ENCODE peak calls at places on chromosomes 5 and 9, in six cellular contexts. One of them, this sample, is unnamed. For H3K4me1 and H3K36me3, the result is how much of the 10 kb centered on the place peaks cover.

GRCh38 chr5:65722575-65723424 is 795 bp downstream of the NLN start:
- DNase-seq in heart left ventricle: no peak
- DNase-seq in spleen: no peak
- DNase-seq in lung: peak
- DNase-seq in tibial nerve: no peak
- DNase-seq in K562: no peak
- DNase-seq in this sample: no peak

GRCh38 chr5:10525124-10525495 is 38.8 kb upstream of the ANKRD33B start:
- DNase-seq in heart left ventricle: no peak
- DNase-seq in spleen: no peak
- DNase-seq in lung: no peak
- DNase-seq in tibial nerve: no peak
- DNase-seq in K562: no peak
- DNase-seq in this sample: no peak

GRCh38 chr5:101404531-101404930 is 501.4 kb upstream of the ST8SIA4 start:
- DNase-seq in heart left ventricle: no peak
- DNase-seq in spleen: no peak
- DNase-seq in lung: no peak
- DNase-seq in tibial nerve: no peak
- DNase-seq in K562: no peak
- DNase-seq in this sample: no peak

GRCh38 chr9:3662671-3663070 is 136.9 kb upstream of the RFX3 start:
- DNase-seq in heart left ventricle: no peak
- DNase-seq in spleen: no peak
- DNase-seq in lung: no peak
- DNase-seq in tibial nerve: no peak
- DNase-seq in K562: no peak
- DNase-seq in this sample: no peak

GRCh38 chr5:79202076-79202475 is 33.9 kb upstream of the JMY start:
- DNase-seq in heart left ventricle: no peak
- DNase-seq in spleen: no peak
- DNase-seq in lung: no peak
- DNase-seq in tibial nerve: no peak
- DNase-seq in K562: no peak
- DNase-seq in this sample: no peak

GRCh38 chr9:93598647-93599241 is 22.4 kb downstream of the PHF2 start:
- DNase-seq in heart left ventricle: no peak
- DNase-seq in spleen: no peak
- DNase-seq in lung: no peak
- DNase-seq in tibial nerve: no peak
- DNase-seq in K562: no peak
- DNase-seq in this sample: peak

GRCh38 chr9:102237520-102237919 is 499.1 kb upstream of the GRIN3A start:
- DNase-seq in heart left ventricle: no peak
- DNase-seq in spleen: no peak
- DNase-seq in lung: no peak
- DNase-seq in tibial nerve: no peak
- DNase-seq in K562: no peak
- DNase-seq in this sample: no peak

GRCh38 chr9:104961238-104961637 is 33.3 kb upstream of the ABCA1 start:
- DNase-seq in heart left ventricle: no peak
- DNase-seq in spleen: no peak
- DNase-seq in lung: no peak
- DNase-seq in tibial nerve: no peak
- DNase-seq in K562: peak
- DNase-seq in this sample: no peak

GRCh38 chr5:139955053-139955605 is 88.0 kb downstream of the NRG2 start:
- DNase-seq in heart left ventricle: no peak
- DNase-seq in spleen: no peak
- DNase-seq in lung: no peak
- DNase-seq in tibial nerve: no peak
- DNase-seq in K562: no peak
- DNase-seq in this sample: no peak

GRCh38 chr5:125549322-125549871 is 803.0 kb upstream of the ZNF608 start:
- DNase-seq in heart left ventricle: no peak
- DNase-seq in spleen: no peak
- DNase-seq in lung: no peak
- DNase-seq in tibial nerve: no peak
- DNase-seq in K562: no peak
- DNase-seq in this sample: no peak

GRCh38 chr9:107313555-107314096 is 30.5 kb downstream of the RAD23B start:
- DNase-seq in heart left ventricle: no peak
- DNase-seq in spleen: no peak
- DNase-seq in lung: no peak
- DNase-seq in tibial nerve: no peak
- DNase-seq in K562: no peak
- DNase-seq in this sample: no peak

GRCh38 chr9:114481789-114482188 is 23.5 kb downstream of the WHRN start:
- DNase-seq in heart left ventricle: no peak
- DNase-seq in spleen: no peak
- DNase-seq in lung: no peak
- DNase-seq in tibial nerve: no peak
- DNase-seq in K562: no peak
- DNase-seq in this sample: no peak

GRCh38 chr9:93080406-93080805 is 15.6 kb upstream of the CARD19 start:
- DNase-seq in heart left ventricle: no peak
- DNase-seq in spleen: peak
- DNase-seq in lung: no peak
- DNase-seq in tibial nerve: no peak
- DNase-seq in K562: no peak
- DNase-seq in this sample: no peak

GRCh38 chr9:109418827-109419226 is 79.3 kb downstream of the PTPN3 start:
- DNase-seq in heart left ventricle: no peak
- DNase-seq in spleen: no peak
- DNase-seq in lung: no peak
- DNase-seq in tibial nerve: no peak
- DNase-seq in K562: no peak
- DNase-seq in this sample: no peak

GRCh38 chr9:69745716-69746538 is 13.9 kb downstream of the PTAR1 start:
- DNase-seq in heart left ventricle: no peak
- DNase-seq in spleen: no peak
- DNase-seq in lung: no peak
- DNase-seq in tibial nerve: no peak
- DNase-seq in K562: no peak
- DNase-seq in this sample: no peak

GRCh38 chr9:21607576-21607975 is 125.5 kb upstream of the IFNE start:
- DNase-seq in heart left ventricle: no peak
- DNase-seq in spleen: no peak
- DNase-seq in lung: no peak
- DNase-seq in tibial nerve: no peak
- DNase-seq in K562: no peak
- DNase-seq in this sample: no peak

GRCh38 chr5:151126199-151126645 is 31.4 kb downstream of the ANXA6 start:
- DNase-seq in heart left ventricle: peak
- DNase-seq in spleen: peak
- DNase-seq in lung: peak
- DNase-seq in tibial nerve: peak
- DNase-seq in K562: peak
- DNase-seq in this sample: peak

GRCh38 chr9:108073823-108074222 is 584.3 kb upstream of the KLF4 start:
- DNase-seq in heart left ventricle: no peak
- DNase-seq in spleen: no peak
- DNase-seq in lung: no peak
- DNase-seq in tibial nerve: no peak
- DNase-seq in K562: no peak
- DNase-seq in this sample: no peak

GRCh38 chr9:4196886-4197285 is 103.0 kb downstream of the GLIS3 start:
- DNase-seq in heart left ventricle: no peak
- DNase-seq in spleen: no peak
- DNase-seq in lung: no peak
- DNase-seq in tibial nerve: no peak
- DNase-seq in K562: no peak
- DNase-seq in this sample: no peak

GRCh38 chr9:6216951-6217350 is 1.3 kb downstream of the IL33 start:
- DNase-seq in heart left ventricle: no peak
- DNase-seq in spleen: no peak
- DNase-seq in lung: no peak
- DNase-seq in tibial nerve: no peak
- DNase-seq in K562: no peak
- DNase-seq in this sample: no peak

GRCh38 chr5:117058740-117059139 is 484.1 kb upstream of the SEMA6A start:
- DNase-seq in heart left ventricle: no peak
- DNase-seq in spleen: no peak
- DNase-seq in lung: no peak
- DNase-seq in tibial nerve: no peak
- DNase-seq in K562: no peak
- DNase-seq in this sample: no peak

GRCh38 chr5:77640577-77641396 is 2.3 kb upstream of the OTP start:
- DNase-seq in heart left ventricle: no peak
- DNase-seq in spleen: no peak
- DNase-seq in lung: no peak
- DNase-seq in tibial nerve: no peak
- DNase-seq in K562: no peak
- DNase-seq in this sample: no peak

GRCh38 chr9:83266618-83267543 is 203.9 kb upstream of the RASEF start:
- DNase-seq in heart left ventricle: no peak
- DNase-seq in spleen: no peak
- DNase-seq in lung: no peak
- DNase-seq in tibial nerve: no peak
- DNase-seq in K562: no peak
- DNase-seq in this sample: peak

GRCh38 chr5:154162475-154163217 is 27.9 kb upstream of the GALNT10 start:
- DNase-seq in heart left ventricle: no peak
- DNase-seq in spleen: no peak
- DNase-seq in lung: no peak
- DNase-seq in tibial nerve: no peak
- DNase-seq in K562: no peak
- DNase-seq in this sample: no peak

GRCh38 chr9:121698627-121699270 is 47.3 kb downstream of the DAB2IP start:
- DNase-seq in heart left ventricle: no peak
- DNase-seq in spleen: peak
- DNase-seq in lung: no peak
- DNase-seq in tibial nerve: no peak
- DNase-seq in K562: peak
- DNase-seq in this sample: no peak

GRCh38 chr5:141877478-141878185 is 578 bp downstream of the PCDH1 start:
- DNase-seq in heart left ventricle: no peak
- DNase-seq in spleen: peak
- DNase-seq in lung: no peak
- DNase-seq in tibial nerve: no peak
- DNase-seq in K562: no peak
- DNase-seq in this sample: no peak

GRCh38 chr5:141880961-141881801 is 3.0 kb upstream of the PCDH1 start:
- DNase-seq in heart left ventricle: no peak
- DNase-seq in spleen: peak
- DNase-seq in lung: no peak
- DNase-seq in tibial nerve: no peak
- DNase-seq in K562: no peak
- DNase-seq in this sample: no peak

GRCh38 chr5:141879941-141880738 is 1.9 kb upstream of the PCDH1 start:
- DNase-seq in heart left ventricle: no peak
- DNase-seq in spleen: peak
- DNase-seq in lung: no peak
- DNase-seq in tibial nerve: no peak
- DNase-seq in K562: no peak
- DNase-seq in this sample: no peak

GRCh38 chr5:141878186-141878770 is at the start of gene PCDH1:
- DNase-seq in heart left ventricle: no peak
- DNase-seq in spleen: peak
- DNase-seq in lung: no peak
- DNase-seq in tibial nerve: no peak
- DNase-seq in K562: peak
- DNase-seq in this sample: no peak

GRCh38 chr5:141878771-141879759 is 855 bp upstream of the PCDH1 start:
- DNase-seq in heart left ventricle: peak
- DNase-seq in spleen: peak
- DNase-seq in lung: peak
- DNase-seq in tibial nerve: peak
- DNase-seq in K562: peak
- DNase-seq in this sample: peak
- H3K4me1 ChIP-seq in heart left ventricle: half or more
- H3K4me1 ChIP-seq in spleen: under half
- H3K4me1 ChIP-seq in lung: under half
- H3K4me1 ChIP-seq in tibial nerve: under half
- H3K4me1 ChIP-seq in K562: under half
- H3K4me1 ChIP-seq in this sample: half or more

GRCh38 chr5:39691136-39691535 is 266.4 kb upstream of the DAB2 start:
- DNase-seq in heart left ventricle: no peak
- DNase-seq in spleen: no peak
- DNase-seq in lung: no peak
- DNase-seq in tibial nerve: no peak
- DNase-seq in K562: no peak
- DNase-seq in this sample: no peak

GRCh38 chr5:39696672-39697398 is 272.1 kb upstream of the DAB2 start:
- DNase-seq in heart left ventricle: no peak
- DNase-seq in spleen: no peak
- DNase-seq in lung: no peak
- DNase-seq in tibial nerve: no peak
- DNase-seq in K562: no peak
- DNase-seq in this sample: no peak

GRCh38 chr5:39697891-39698290 is 273.1 kb upstream of the DAB2 start:
- DNase-seq in heart left ventricle: no peak
- DNase-seq in spleen: no peak
- DNase-seq in lung: no peak
- DNase-seq in tibial nerve: no peak
- DNase-seq in K562: no peak
- DNase-seq in this sample: no peak

GRCh38 chr5:39689919-39690318 is 265.1 kb upstream of the DAB2 start:
- DNase-seq in heart left ventricle: no peak
- DNase-seq in spleen: no peak
- DNase-seq in lung: no peak
- DNase-seq in tibial nerve: no peak
- DNase-seq in K562: no peak
- DNase-seq in this sample: no peak

GRCh38 chr5:39691993-39692392 is 267.2 kb upstream of the DAB2 start:
- DNase-seq in heart left ventricle: no peak
- DNase-seq in spleen: no peak
- DNase-seq in lung: no peak
- DNase-seq in tibial nerve: no peak
- DNase-seq in K562: no peak
- DNase-seq in this sample: no peak
- TF ChIP-seq CTCF in heart left ventricle: no peak
- TF ChIP-seq CTCF in spleen: no peak
- TF ChIP-seq CTCF in lung: no peak
- TF ChIP-seq CTCF in tibial nerve: no peak
- TF ChIP-seq CTCF in K562: peak
- TF ChIP-seq CTCF in this sample: no peak

GRCh38 chr5:126605525-126605924 is 4.8 kb downstream of the PHAX start:
- DNase-seq in heart left ventricle: no peak
- DNase-seq in spleen: no peak
- DNase-seq in lung: no peak
- DNase-seq in tibial nerve: no peak
- DNase-seq in K562: no peak
- DNase-seq in this sample: no peak
- H3K36me3 ChIP-seq in heart left ventricle: under half
- H3K36me3 ChIP-seq in spleen: half or more
- H3K36me3 ChIP-seq in lung: under half
- H3K36me3 ChIP-seq in tibial nerve: half or more
- H3K36me3 ChIP-seq in K562: half or more
- H3K36me3 ChIP-seq in this sample: under half

DNA sequence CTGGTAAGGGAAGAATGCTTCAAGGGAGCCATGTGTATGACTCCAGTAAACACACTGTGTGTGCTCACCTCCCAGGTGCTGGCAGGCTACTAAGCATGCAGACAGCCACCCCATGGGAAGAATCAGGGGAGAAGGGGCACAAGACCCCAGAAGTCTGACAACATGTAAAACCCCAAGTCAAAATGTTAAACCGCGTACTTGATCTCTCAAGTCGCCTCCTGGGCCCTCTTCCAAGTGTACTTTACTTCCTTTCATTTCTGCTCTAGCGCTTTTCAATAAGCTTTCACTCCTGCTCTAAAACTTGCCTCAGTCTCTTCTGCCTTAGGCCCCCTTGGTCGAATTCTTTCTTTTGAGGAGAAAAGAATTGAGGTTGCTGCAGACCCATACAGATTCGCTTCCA is 31.3 kb downstream of the DAPK1 start:
- DNase-seq in heart left ventricle: no peak
- DNase-seq in spleen: no peak
- DNase-seq in lung: no peak
- DNase-seq in tibial nerve: no peak
- DNase-seq in K562: no peak
- DNase-seq in this sample: no peak
- H3K4me1 ChIP-seq in heart left ventricle: under half
- H3K4me1 ChIP-seq in spleen: under half
- H3K4me1 ChIP-seq in lung: under half
- H3K4me1 ChIP-seq in tibial nerve: under half
- H3K4me1 ChIP-seq in K562: under half
- H3K4me1 ChIP-seq in this sample: under half

This sample was measured in right atrium auricular region.